ENCODE peak calls at places on chromosomes 3 and 15, in six cellular contexts. U is nucleus accumbens; O is activated T-cell treated with anti-CD3 and anti-CD28 coated beads, Interleukin-2, amount 50 U/mL, for 72 hours; T is DMS153; J is SHP77 treated with DMSO at 0.1 percent for 48 hours; S is H4. A is an unnamed sample.
A peak's percentile ranks its signal among the peaks of the same experiment; 100 is the strongest.

GRCh38 chr3:166444336-166444735 is 607.1 kb upstream of the BCHE start:
- DNase-seq in U (no peak), O (no peak), T (no peak), J (peak; percentile 64), S (no peak), A (peak; percentile 98)

GRCh38 chr3:61777483-61777882 is 216.1 kb downstream of the PTPRG start:
- DNase-seq in U (no peak), O (no peak), T (no peak), J (no peak), S (no peak), A (no peak)

GRCh38 chr3:61847784-61848462 is 286.6 kb downstream of the PTPRG start:
- DNase-seq in U (no peak), O (no peak), T (no peak), J (no peak), S (no peak), A (no peak)

GRCh38 chr3:133701435-133702358 is 40.0 kb upstream of the TOPBP1 start:
- DNase-seq in U (no peak), O (no peak), T (no peak), J (no peak), S (no peak), A (no peak)

GRCh38 chr3:51686512-51687215 is 15.6 kb downstream of the TEX264 start:
- DNase-seq in U (no peak), O (peak; percentile 86), T (no peak), J (no peak), S (peak; percentile 68), A (peak; percentile 63)

GRCh38 chr15:57562220-57562769 is 29.4 kb upstream of the MYZAP start:
- DNase-seq in U (no peak), O (no peak), T (no peak), J (no peak), S (no peak), A (no peak)

GRCh38 chr15:48800811-48801460 is 9.9 kb downstream of the CEP152 start:
- DNase-seq in U (no peak), O (no peak), T (no peak), J (no peak), S (no peak), A (peak; percentile 43)

GRCh38 chr3:25897019-25897418 is 107.1 kb downstream of the OXSM start:
- DNase-seq in U (no peak), O (no peak), T (no peak), J (no peak), S (peak; percentile 9), A (peak; percentile 19)

GRCh38 chr3:169722715-169723114 is 42.1 kb downstream of the TERC start:
- DNase-seq in U (no peak), O (no peak), T (no peak), J (no peak), S (no peak), A (no peak)

GRCh38 chr15:31200735-31201151 is 99.2 kb upstream of the TRPM1 start:
- DNase-seq in U (no peak), O (peak; percentile 71), T (no peak), J (peak; percentile 12), S (no peak), A (peak; percentile 77)

GRCh38 chr3:37540786-37541185 is 320.9 kb upstream of the CTDSPL start:
- DNase-seq in U (no peak), O (no peak), T (peak; percentile 14), J (no peak), S (no peak), A (peak; percentile 30)

GRCh38 chr3:16130066-16130465 is 44.4 kb upstream of the GALNT15 start:
- DNase-seq in U (no peak), O (no peak), T (no peak), J (no peak), S (no peak), A (no peak)

GRCh38 chr15:61410656-61411055 is 181.6 kb upstream of the RORA start:
- DNase-seq in U (no peak), O (no peak), T (no peak), J (no peak), S (no peak), A (no peak)

GRCh38 chr15:63052961-63053698 is 10.6 kb downstream of the TPM1 start:
- DNase-seq in U (no peak), O (no peak), T (no peak), J (no peak), S (peak; percentile 64), A (no peak)

GRCh38 chr15:22811640-22812039 is 25.2 kb downstream of the NIPA1 start:
- DNase-seq in U (peak; percentile 82), O (no peak), T (no peak), J (peak; percentile 10), S (peak; percentile 30), A (peak; percentile 8)

GRCh38 chr3:46711305-46711704 is 6.4 kb downstream of the PRSS50 start:
- DNase-seq in U (no peak), O (no peak), T (no peak), J (no peak), S (no peak), A (no peak)

GRCh38 chr15:67189326-67190051 is 65.0 kb downstream of the AAGAB start:
- DNase-seq in U (no peak), O (no peak), T (no peak), J (no peak), S (no peak), A (no peak)

GRCh38 chr3:38562467-38562925 is 66.4 kb downstream of the EXOG start:
- DNase-seq in U (no peak), O (no peak), T (no peak), J (no peak), S (no peak), A (no peak)

GRCh38 chr15:67967871-67968423 is 86.2 kb upstream of the PIAS1 start:
- DNase-seq in U (peak; percentile 75), O (no peak), T (peak; percentile 1), J (peak; percentile 80), S (peak; percentile 57), A (peak; percentile 46)

GRCh38 chr3:149816986-149817385 is 4.0 kb downstream of the RNF13 start:
- DNase-seq in U (no peak), O (no peak), T (no peak), J (no peak), S (no peak), A (peak; percentile 89)

GRCh38 chr3:154779571-154779970 is 300.5 kb upstream of the MME start:
- DNase-seq in U (no peak), O (no peak), T (no peak), J (no peak), S (peak; percentile 57), A (peak; percentile 59)

GRCh38 chr3:125916376-125916978 is 52.5 kb upstream of the ROPN1B start:
- DNase-seq in U (peak; percentile 99), O (peak; percentile 97), T (no peak), J (peak; percentile 79), S (peak; percentile 93), A (peak; percentile 94)

GRCh38 chr3:150293401-150294001 is 114.6 kb upstream of the TSC22D2 start:
- DNase-seq in U (no peak), O (no peak), T (no peak), J (no peak), S (no peak), A (peak; percentile 50)

GRCh38 chr3:23647706-23648258 is 158.0 kb upstream of the UBE2E1 start:
- DNase-seq in U (no peak), O (no peak), T (no peak), J (no peak), S (no peak), A (no peak)

GRCh38 chr3:136545664-136546266 is 206.4 kb downstream of the STAG1 start:
- DNase-seq in U (no peak), O (no peak), T (no peak), J (no peak), S (no peak), A (peak; percentile 5)

GRCh38 chr3:52891615-52892081 is 5.7 kb downstream of the STIMATE start:
- DNase-seq in U (no peak), O (no peak), T (no peak), J (no peak), S (no peak), A (peak; percentile 28)

GRCh38 chr3:15427981-15428380 is 583 bp downstream of the EAF1 start:
- DNase-seq in U (no peak), O (no peak), T (no peak), J (no peak), S (no peak), A (no peak)

GRCh38 chr15:82571722-82572222 is 31.5 kb upstream of the RPS17 start:
- DNase-seq in U (peak; percentile 87), O (no peak), T (no peak), J (no peak), S (peak; percentile 36), A (peak; percentile 22)

GRCh38 chr3:17494117-17494809 is 248.2 kb downstream of the TBC1D5 start:
- DNase-seq in U (no peak), O (no peak), T (no peak), J (no peak), S (peak; percentile 36), A (no peak)

GRCh38 chr3:147712357-147712756 is 303.2 kb downstream of the ZIC1 start:
- DNase-seq in U (no peak), O (no peak), T (no peak), J (no peak), S (no peak), A (no peak)

GRCh38 chr3:142007710-142008399 is 131.4 kb downstream of the ATP1B3 start:
- DNase-seq in U (no peak), O (no peak), T (no peak), J (no peak), S (no peak), A (no peak)

GRCh38 chr15:75578206-75578947 is 738 bp downstream of the PTPN9 start:
- DNase-seq in U (no peak), O (peak; percentile 61), T (no peak), J (no peak), S (no peak), A (peak; percentile 29)

GRCh38 chr3:46939578-46940405 is 36.8 kb downstream of the CCDC12 start:
- DNase-seq in U (no peak), O (no peak), T (no peak), J (no peak), S (no peak), A (no peak)

GRCh38 chr3:147934316-147935188 is 525.4 kb downstream of the ZIC1 start:
- DNase-seq in U (no peak), O (no peak), T (no peak), J (no peak), S (no peak), A (no peak)

GRCh38 chr15:98382139-98382538 is 266.2 kb upstream of the IGF1R start:
- DNase-seq in U (no peak), O (no peak), T (no peak), J (no peak), S (no peak), A (no peak)

GRCh38 chr3:60674870-60675269 is 576.4 kb downstream of the FHIT start:
- DNase-seq in U (no peak), O (no peak), T (no peak), J (no peak), S (no peak), A (no peak)

GRCh38 chr3:197613187-197613586 is 57.4 kb upstream of the BDH1 start:
- DNase-seq in U (no peak), O (peak; percentile 67), T (no peak), J (no peak), S (no peak), A (no peak)

GRCh38 chr3:106144051-106144450 is 275.2 kb upstream of the CBLB start:
- DNase-seq in U (no peak), O (no peak), T (no peak), J (no peak), S (no peak), A (no peak)